ENCODE peak calls at places on chromosome 20, in five cellular contexts. D is mesenchymal stem cell, F is H1, B is H9, G is trophoblast cell. L is an unnamed sample.

GRCh38 chr20:48769111-48769879 is 58.5 kb downstream of the PREX1 start:
- DNase-seq in D (no peak), B (no peak), F (no peak), G (peak; percentile 35), L (no peak)

GRCh38 chr20:39855799-39856198 is 833.2 kb downstream of the MAFB start:
- DNase-seq in B (no peak), G (no peak), F (no peak), D (peak; percentile 36), L (no peak)

GRCh38 chr20:61912665-61913422 is 152.8 kb downstream of the TAF4 start:
- DNase-seq in F (no peak), D (no peak), B (no peak), G (no peak), L (no peak)

GRCh38 chr20:32558526-32558925 is 26.6 kb downstream of the NOL4L start:
- DNase-seq in F (no peak), D (peak; percentile 40), B (no peak), G (no peak), L (no peak)

GRCh38 chr20:25058797-25059486 is 1.0 kb upstream of the ACSS1 start:
- DNase-seq in G (no peak), D (peak; percentile 6), F (no peak), B (no peak), L (no peak)

GRCh38 chr20:327946-328563 is 2.7 kb downstream of the SOX12 start:
- DNase-seq in B (no peak), F (no peak), G (no peak), D (no peak), L (no peak)

GRCh38 chr20:50416930-50417329 is 93.3 kb upstream of the PTPN1 start:
- DNase-seq in D (no peak), G (no peak), B (no peak), F (no peak), L (no peak)

GRCh38 chr20:61877776-61878477 is 187.8 kb downstream of the TAF4 start:
- DNase-seq in G (no peak), F (no peak), B (no peak), D (no peak), L (no peak)

GRCh38 chr20:39986231-39986904 is 702.7 kb downstream of the MAFB start:
- DNase-seq in D (peak; percentile 95), G (no peak), F (peak; percentile 52), B (no peak), L (peak; percentile 51)

GRCh38 chr20:40251284-40251932 is 437.6 kb downstream of the MAFB start:
- DNase-seq in G (peak; percentile 52), D (no peak), F (peak; percentile 76), B (peak; percentile 77), L (no peak)

GRCh38 chr20:32605167-32605656 is 20.1 kb upstream of the NOL4L start:
- DNase-seq in D (peak; percentile 66), F (no peak), B (no peak), G (peak; percentile 35), L (no peak)

GRCh38 chr20:5745416-5745968 is 4.7 kb upstream of the SHLD1 start:
- DNase-seq in F (no peak), D (no peak), G (no peak), B (no peak), L (no peak)

GRCh38 chr20:1357921-1358671 is 29.2 kb upstream of the SDCBP2 start:
- DNase-seq in B (no peak), D (no peak), G (no peak), F (no peak), L (no peak)

GRCh38 chr20:46051556-46052323 is 22.7 kb downstream of the SLC12A5 start:
- DNase-seq in F (no peak), G (no peak), B (no peak), D (no peak), L (no peak)

GRCh38 chr20:35355372-35355771 is 56.4 kb downstream of the UQCC1 start:
- DNase-seq in B (no peak), F (no peak), G (no peak), D (peak; percentile 17), L (no peak)

GRCh38 chr20:16178671-16179070 is 394.6 kb downstream of the KIF16B start:
- DNase-seq in D (no peak), G (no peak), B (no peak), F (no peak), L (no peak)

GRCh38 chr20:57884956-57885355 is 175.1 kb upstream of the PMEPA1 start:
- DNase-seq in G (no peak), B (no peak), D (no peak), F (no peak), L (no peak)

GRCh38 chr20:1291191-1291741 is 25.2 kb downstream of the SNPH start:
- DNase-seq in G (no peak), F (no peak), B (no peak), D (peak; percentile 60), L (no peak)

GRCh38 chr20:61253640-61254511 is 1.8 kb downstream of the CDH4 start:
- DNase-seq in G (no peak), D (peak; percentile 43), F (peak; percentile 61), B (peak; percentile 46), L (no peak)

GRCh38 chr20:36367370-36367745 is 61.2 kb downstream of the DLGAP4 start:
- DNase-seq in D (no peak), G (no peak), B (no peak), F (no peak), L (no peak)

GRCh38 chr20:49646126-49646525 is 67.6 kb downstream of the B4GALT5 start:
- DNase-seq in D (no peak), B (no peak), G (peak; percentile 77), F (no peak), L (no peak)

GRCh38 chr20:15065794-15066193 is 728.4 kb upstream of the FLRT3 start:
- DNase-seq in B (no peak), G (no peak), F (no peak), D (no peak), L (no peak)

GRCh38 chr20:7856756-7857155 is 83.5 kb downstream of the HAO1 start:
- DNase-seq in F (no peak), D (peak; percentile 62), B (no peak), G (no peak), L (no peak)

GRCh38 chr20:51400051-51400926 is 142.2 kb downstream of the NFATC2 start:
- DNase-seq in B (no peak), D (no peak), G (no peak), F (no peak), L (no peak)

GRCh38 chr20:17624070-17624469 is 54.2 kb downstream of the DSTN start:
- DNase-seq in B (no peak), D (no peak), F (no peak), G (no peak), L (no peak)

GRCh38 chr20:9617062-9617461 is 102.7 kb downstream of the LAMP5 start:
- DNase-seq in D (peak; percentile 45), G (peak; percentile 40), B (peak; percentile 55), F (peak; percentile 67), L (peak; percentile 57)

GRCh38 chr20:35796556-35796955 is 24.7 kb downstream of the PHF20 start:
- DNase-seq in D (no peak), B (no peak), G (no peak), F (no peak), L (no peak)

GRCh38 chr20:62311150-62311549 is 8.4 kb downstream of the ADRM1 start:
- DNase-seq in F (no peak), D (no peak), B (no peak), G (no peak), L (no peak)

GRCh38 chr20:19531446-19531845 is 226.6 kb upstream of the RIN2 start:
- DNase-seq in G (no peak), F (no peak), D (no peak), B (no peak), L (no peak)
- H2BK12ac ChIP-seq in G (no peak overlapping the region), F (no peak overlapping the region), D (no peak overlapping the region), B (no peak overlapping the region), L (no peak overlapping the region)

GRCh38 chr20:37954205-37954604 is 51.3 kb downstream of the VSTM2L start:
- DNase-seq in D (no peak), B (peak; percentile 5), G (no peak), F (peak; percentile 29), L (no peak)
- H3K9ac ChIP-seq in D (no peak overlapping the region), B (no peak overlapping the region), G (no peak overlapping the region), F (no peak overlapping the region), L (no peak overlapping the region)

GRCh38 chr20:44028868-44029847 is 114.5 kb downstream of the TOX2 start:
- DNase-seq in F (no peak), B (no peak), D (no peak), G (no peak), L (no peak)
- H2BK12ac ChIP-seq in F (no peak overlapping the region), B (no peak overlapping the region), D (no peak overlapping the region), G (no peak overlapping the region), L (no peak overlapping the region)

GRCh38 chr20:33668087-33668790 is 1.5 kb downstream of the ACTL10 start:
- DNase-seq in D (no peak), G (no peak), F (peak; percentile 92), B (no peak), L (no peak)
- H3K9ac ChIP-seq in D (peak overlapping the region; percentile 87), G (no peak overlapping the region), F (no peak overlapping the region), B (no peak overlapping the region), L (no peak overlapping the region)

DNA sequence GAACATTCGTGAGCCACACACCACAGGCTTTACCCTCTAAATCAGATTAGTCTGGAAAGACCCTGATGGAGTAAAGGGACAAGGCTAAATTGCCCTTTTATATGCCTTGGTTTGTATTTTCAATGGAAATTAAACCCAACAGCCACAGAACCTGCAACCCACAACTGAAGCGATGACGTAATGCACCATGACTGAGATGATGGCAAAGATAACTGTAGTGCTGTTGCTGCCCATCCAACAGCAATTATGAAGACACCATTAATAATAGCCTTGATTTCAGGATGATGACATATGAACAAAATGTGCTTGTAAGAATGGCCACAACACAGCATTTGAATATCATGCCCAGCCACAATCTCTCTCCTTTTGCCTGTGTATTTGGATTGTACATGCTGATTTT is 22.3 kb downstream of the SCP2D1 start:
- DNase-seq in B (no peak), G (no peak), D (no peak), F (no peak), L (no peak)
- H2BK12ac ChIP-seq in B (no peak overlapping the region), G (no peak overlapping the region), D (no peak overlapping the region), F (no peak overlapping the region), L (no peak overlapping the region)